ENCODE peak calls at places on chromosomes 12 and 14, in eight cellular contexts. J is heart right ventricle, G is dorsolateral prefrontal cortex, O is fibroblast of pulmonary artery, L is left lung, T is astrocyte, D is SJSA1, N is PC-3. Z is an unnamed sample.

GRCh38 chr14:75252254-75252837 is 26.3 kb upstream of the FOS start:
- DNase-seq in J (no peak), G (no peak), O (no peak), L (no peak), T (no peak), D (no peak), N (peak), Z (peak)

GRCh38 chr12:106145539-106146447 is 7.0 kb upstream of the NUAK1 start:
- DNase-seq in J (peak), G (no peak), O (peak), L (no peak), T (no peak), D (no peak), N (no peak), Z (no peak)

GRCh38 chr14:48536318-48536717 is 860.9 kb upstream of the MDGA2 start:
- DNase-seq in J (no peak), G (no peak), O (no peak), L (no peak), T (no peak), D (no peak), N (peak), Z (no peak)

GRCh38 chr14:73022051-73022450 is 4.9 kb downstream of the ZFYVE1 start:
- DNase-seq in J (no peak), G (no peak), O (no peak), L (no peak), T (no peak), D (no peak), N (no peak), Z (no peak)

GRCh38 chr12:132138941-132139871 is 4.9 kb downstream of the DDX51 start:
- DNase-seq in J (no peak), G (no peak), O (no peak), L (no peak), T (no peak), D (no peak), N (no peak), Z (no peak)

GRCh38 chr12:3170423-3171194 is 93.4 kb downstream of the TSPAN9 start:
- DNase-seq in J (no peak), G (no peak), O (peak), L (no peak), T (peak), D (peak), N (peak), Z (peak)

GRCh38 chr12:18797604-18798003 is 59.7 kb downstream of the CAPZA3 start:
- DNase-seq in J (no peak), G (no peak), O (no peak), L (no peak), T (no peak), D (no peak), N (no peak), Z (no peak)

GRCh38 chr14:91070572-91070971 is 10.1 kb upstream of the RPS6KA5 start:
- DNase-seq in J (no peak), G (no peak), O (no peak), L (no peak), T (no peak), D (no peak), N (no peak), Z (no peak)

GRCh38 chr12:26514364-26514763 is 318.6 kb downstream of the ITPR2 start:
- DNase-seq in J (no peak), G (no peak), O (peak), L (no peak), T (no peak), D (no peak), N (no peak), Z (no peak)

GRCh38 chr14:50545618-50546017 is 13.2 kb upstream of the MAP4K5 start:
- DNase-seq in J (no peak), G (peak), O (no peak), L (no peak), T (no peak), D (no peak), N (peak), Z (peak)

GRCh38 chr12:66352197-66352596 is 49.9 kb downstream of the HELB start:
- DNase-seq in J (peak), G (no peak), O (peak), L (no peak), T (no peak), D (no peak), N (peak), Z (peak)

GRCh38 chr14:81268016-81268416 is 47.3 kb upstream of the GTF2A1 start:
- DNase-seq in J (no peak), G (no peak), O (peak), L (no peak), T (no peak), D (no peak), N (peak), Z (peak)

GRCh38 chr14:63178912-63179311 is 25.3 kb upstream of the RHOJ start:
- DNase-seq in J (no peak), G (no peak), O (peak), L (no peak), T (peak), D (no peak), N (peak), Z (peak)

GRCh38 chr12:108699955-108700563 is 31.3 kb downstream of the CORO1C start:
- DNase-seq in J (no peak), G (no peak), O (peak), L (no peak), T (no peak), D (no peak), N (no peak), Z (no peak)

GRCh38 chr12:57300961-57301584 is 50.1 kb upstream of the STAC3 start:
- DNase-seq in J (no peak), G (no peak), O (no peak), L (no peak), T (no peak), D (no peak), N (no peak), Z (no peak)

GRCh38 chr14:104927901-104928300 is 3.2 kb downstream of the PLD4 start:
- DNase-seq in J (no peak), G (no peak), O (no peak), L (peak), T (no peak), D (peak), N (no peak), Z (no peak)

GRCh38 chr12:14886271-14886670 is 617 bp upstream of the MGP start:
- DNase-seq in J (no peak), G (no peak), O (no peak), L (no peak), T (no peak), D (no peak), N (peak), Z (peak)
- H3K4me3 ChIP-seq in J (peak), G (peak), O (peak), L (no peak), T (no peak), D (no peak), N (no peak), Z (no peak)

DNA sequence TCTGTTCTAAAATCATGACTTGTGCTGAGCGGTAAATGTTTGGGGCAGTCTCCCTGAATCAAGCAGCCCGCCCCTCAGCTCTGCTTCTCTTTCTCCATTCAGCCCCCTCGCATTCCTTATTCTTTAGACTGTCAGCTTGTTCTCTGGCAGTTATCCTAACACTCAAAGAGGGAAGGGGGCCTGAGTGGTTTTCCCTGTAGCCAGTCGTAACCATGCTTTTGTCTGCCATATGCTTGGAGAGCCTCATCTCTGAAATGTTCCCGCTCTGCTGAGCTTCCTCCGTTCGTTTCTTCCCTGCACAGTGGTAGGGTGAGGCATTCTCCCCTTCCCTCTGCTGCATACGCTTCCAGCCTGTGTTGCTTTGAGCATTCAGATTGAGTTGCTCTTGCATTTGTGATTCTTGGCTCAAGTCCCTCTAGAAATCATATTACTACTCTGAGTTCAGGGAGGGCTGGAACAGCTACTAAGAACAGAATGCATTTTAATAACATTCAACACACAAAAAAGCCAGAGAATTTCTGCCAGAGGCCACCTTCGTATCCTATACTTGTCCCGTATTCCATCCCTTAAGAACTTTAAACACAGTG is 119.7 kb downstream of the FBXL14 start:
- DNase-seq in J (no peak), G (no peak), O (peak), L (no peak), T (peak), D (peak), N (peak), Z (peak)
- H3K4me3 ChIP-seq in J (no peak), G (no peak), O (peak), L (no peak), T (peak), D (peak), N (peak), Z (no peak)

GRCh38 chr12:77830952-77831351 is 258 bp downstream of the NAV3 start:
- DNase-seq in J (no peak), G (no peak), O (peak), L (no peak), T (peak), D (no peak), N (no peak), Z (peak)
- H3K4me3 ChIP-seq in J (peak), G (peak), O (no peak), L (no peak), T (no peak), D (no peak), N (no peak), Z (no peak)

GRCh38 chr12:96985515-96986362 is 78.7 kb downstream of the NEDD1 start:
- DNase-seq in J (peak), G (no peak), O (no peak), L (no peak), T (no peak), D (no peak), N (peak), Z (no peak)
- H3K4me3 ChIP-seq in J (peak), G (peak), O (peak), L (peak), T (peak), D (no peak), N (peak), Z (peak)

GRCh38 chr12:39294712-39295111 is 148.2 kb downstream of the KIF21A start:
- DNase-seq in J (no peak), G (no peak), O (no peak), L (no peak), T (no peak), D (no peak), N (no peak), Z (no peak)

GRCh38 chr12:39300799-39301198 is 142.1 kb downstream of the KIF21A start:
- DNase-seq in J (no peak), G (no peak), O (peak), L (no peak), T (peak), D (no peak), N (no peak), Z (no peak)

GRCh38 chr12:39297946-39298345 is 145.0 kb downstream of the KIF21A start:
- DNase-seq in J (no peak), G (no peak), O (no peak), L (no peak), T (no peak), D (no peak), N (no peak), Z (no peak)

GRCh38 chr12:39292125-39292630 is 150.7 kb downstream of the KIF21A start:
- DNase-seq in J (no peak), G (no peak), O (no peak), L (no peak), T (no peak), D (no peak), N (no peak), Z (no peak)

DNA sequence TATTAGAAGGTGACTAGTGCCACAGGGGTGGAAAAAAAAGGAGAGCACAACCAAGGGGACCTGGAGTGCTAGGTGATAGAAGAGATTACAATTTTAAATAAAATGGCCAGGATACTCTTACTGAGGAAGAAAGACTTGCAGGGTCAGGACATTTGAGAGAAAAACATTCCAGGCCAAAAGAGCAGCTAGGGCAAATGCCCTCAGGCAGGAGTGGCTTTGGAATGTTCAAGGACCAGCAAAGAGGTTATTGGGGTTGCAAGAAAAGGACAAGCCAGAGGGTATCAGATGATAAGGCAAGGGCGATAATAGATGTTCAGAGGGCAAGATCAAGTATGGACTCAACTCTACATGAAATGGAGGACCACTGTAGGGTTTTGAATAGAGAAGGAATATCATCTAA is 146.4 kb downstream of the KIF21A start:
- DNase-seq in J (no peak), G (no peak), O (no peak), L (no peak), T (no peak), D (no peak), N (no peak), Z (no peak)
- H3K4me3 ChIP-seq in J (no peak), G (no peak), O (no peak), L (no peak), T (no peak), D (no peak), N (no peak), Z (no peak)

GRCh38 chr12:116454076-116454475 is 105.1 kb upstream of the MAP1LC3B2 start:
- DNase-seq in J (no peak), G (no peak), O (no peak), L (no peak), T (no peak), D (no peak), N (no peak), Z (no peak)

GRCh38 chr12:116456307-116456641 is 102.9 kb upstream of the MAP1LC3B2 start:
- DNase-seq in J (no peak), G (no peak), O (no peak), L (no peak), T (no peak), D (no peak), N (no peak), Z (no peak)

GRCh38 chr12:116456683-116457082 is 102.5 kb upstream of the MAP1LC3B2 start:
- DNase-seq in J (no peak), G (no peak), O (peak), L (no peak), T (no peak), D (no peak), N (peak), Z (no peak)

GRCh38 chr12:116455540-116456306 is 103.5 kb upstream of the MAP1LC3B2 start:
- DNase-seq in J (peak), G (no peak), O (peak), L (peak), T (peak), D (peak), N (peak), Z (peak)

GRCh38 chr12:116454950-116455447 is 104.2 kb upstream of the MAP1LC3B2 start:
- DNase-seq in J (no peak), G (no peak), O (peak), L (no peak), T (peak), D (peak), N (peak), Z (peak)
- H3K4me3 ChIP-seq in J (peak), G (no peak), O (peak), L (no peak), T (peak), D (no peak), N (peak), Z (no peak)

GRCh38 chr14:55845963-55846851 is 266.2 kb downstream of the KTN1 start:
- DNase-seq in J (no peak), G (no peak), O (no peak), L (no peak), T (no peak), D (no peak), N (no peak), Z (peak)
- H3K4me3 ChIP-seq in J (no peak), G (no peak), O (no peak), L (no peak), T (no peak), D (no peak), N (no peak), Z (no peak)